ENCODE peak calls at places on chromosomes 4 and X, in five cellular contexts. D is ascending aorta; S is pons; R is effector memory CD4-positive, alpha-beta T cell; N is mammary epithelial cell. T is an unnamed sample.
A peak's percentile ranks its signal among the peaks of the same experiment; 100 is the strongest.

GRCh38 chrX:114152130-114152529 is 431.8 kb upstream of the HTR2C start:
- DNase-seq in D (no peak), S (no peak), R (no peak), N (peak; percentile 25), T (no peak)

GRCh38 chrX:85851418-85851817 is 195.9 kb downstream of the CHM start:
- DNase-seq in D (no peak), S (no peak), R (no peak), N (peak; percentile 11), T (peak; percentile 10)

GRCh38 chr4:42594880-42595279 is 62.0 kb downstream of the ATP8A1 start:
- DNase-seq in D (no peak), S (no peak), R (no peak), N (no peak), T (no peak)

GRCh38 chr4:124745988-124746801 is 33.7 kb upstream of the ANKRD50 start:
- DNase-seq in D (no peak), S (no peak), R (no peak), N (no peak), T (no peak)

GRCh38 chrX:72540318-72540717 is 32.3 kb downstream of the HDAC8 start:
- DNase-seq in D (no peak), S (peak; percentile 45), R (no peak), N (no peak), T (peak; percentile 70)

GRCh38 chr4:57131849-57132745 is 21.9 kb upstream of the IGFBP7 start:
- DNase-seq in D (no peak), S (peak; percentile 46), R (no peak), N (peak; percentile 57), T (peak; percentile 6)

GRCh38 chr4:68372588-68372987 is 22.7 kb upstream of the YTHDC1 start:
- DNase-seq in D (no peak), S (no peak), R (no peak), N (peak; percentile 45), T (no peak)

GRCh38 chr4:64799751-64800150 is 390.5 kb upstream of the TECRL start:
- DNase-seq in D (no peak), S (no peak), R (no peak), N (no peak), T (no peak)

GRCh38 chrX:112841820-112842157 is 1.2 kb upstream of the AMOT start:
- DNase-seq in D (no peak), S (no peak), R (no peak), N (no peak), T (no peak)

GRCh38 chr4:6942238-6942800 is 32.7 kb downstream of the TBC1D14 start:
- DNase-seq in D (no peak), S (peak; percentile 79), R (no peak), N (peak; percentile 90), T (no peak)

GRCh38 chr4:5888222-5888701 is 4.6 kb downstream of the CRMP1 start:
- DNase-seq in D (no peak), S (no peak), R (no peak), N (no peak), T (no peak)

GRCh38 chr4:124961138-124961750 is 248.7 kb upstream of the ANKRD50 start:
- DNase-seq in D (no peak), S (no peak), R (no peak), N (no peak), T (no peak)

GRCh38 chr4:56641494-56642051 is 39.5 kb downstream of the HOPX start:
- DNase-seq in D (no peak), S (no peak), R (no peak), N (peak; percentile 84), T (no peak)

GRCh38 chr4:63563288-63564014 is 845.8 kb downstream of the TECRL start:
- DNase-seq in D (no peak), S (peak; percentile 6), R (no peak), N (no peak), T (no peak)

GRCh38 chrX:123704781-123705180 is 28.1 kb downstream of the THOC2 start:
- DNase-seq in D (no peak), S (no peak), R (no peak), N (no peak), T (no peak)

GRCh38 chrX:21481761-21482160 is 107.5 kb downstream of the CNKSR2 start:
- DNase-seq in D (no peak), S (no peak), R (no peak), N (no peak), T (peak; percentile 66)

GRCh38 chr4:32858971-32859370 is 2138.8 kb downstream of the PCDH7 start:
- DNase-seq in D (no peak), S (no peak), R (no peak), N (peak; percentile 35), T (no peak)

GRCh38 chr4:15912961-15913630 is 25.4 kb downstream of the FGFBP1 start:
- DNase-seq in D (no peak), S (no peak), R (no peak), N (no peak), T (no peak)

GRCh38 chrX:72349190-72349589 is 43.5 kb upstream of the CITED1 start:
- DNase-seq in D (no peak), S (no peak), R (no peak), N (no peak), T (no peak)

T was measured in cerebellar cortex.